ENCODE peak calls at places on chromosomes 1 and 21, in nine cellular contexts. D is endothelial cell of umbilical vein, R is A549, K is adrenal gland, W is esophagus squamous epithelium, I is body of pancreas, M is IMR-90, B is uterus, A is H1. Q is an unnamed sample.
A peak's percentile ranks its signal among the peaks of the same experiment; 100 is the strongest.

GRCh38 chr1:42282024-42282579 is 52.9 kb downstream of the FOXJ3 start:
- DNase-seq in D (no peak), R (no peak), K (no peak), W (no peak), I (no peak), M (peak; percentile 65), B (no peak), A (no peak), Q (peak; percentile 16)

GRCh38 chr1:211537253-211537652 is 41.7 kb downstream of the SLC30A1 start:
- DNase-seq in D (no peak), R (no peak), K (no peak), W (no peak), I (no peak), M (peak; percentile 35), B (no peak), A (no peak), Q (no peak)

GRCh38 chr1:175471039-175471800 is 272.2 kb downstream of the TNR start:
- DNase-seq in D (no peak), R (no peak), K (no peak), W (no peak), I (no peak), M (no peak), B (no peak), A (no peak), Q (peak; percentile 39)

GRCh38 chr1:187281085-187281484 is 452.3 kb downstream of the PLA2G4A start:
- DNase-seq in D (no peak), R (no peak), K (no peak), W (no peak), I (no peak), M (no peak), B (no peak), A (no peak), Q (no peak)

GRCh38 chr1:39960461-39960958 is 5.6 kb downstream of the MFSD2A start:
- DNase-seq in D (no peak), R (no peak), K (peak; percentile 16), W (peak; percentile 33), I (peak; percentile 40), M (no peak), B (no peak), A (no peak), Q (peak; percentile 91)

GRCh38 chr21:44722701-44723100 is 11.3 kb upstream of the TSPEAR start:
- DNase-seq in D (no peak), R (no peak), K (no peak), W (no peak), I (no peak), M (no peak), B (no peak), A (no peak), Q (no peak)

GRCh38 chr1:25554886-25555752 is 11.7 kb downstream of the LDLRAP1 start:
- DNase-seq in D (no peak), R (no peak), K (no peak), W (no peak), I (no peak), M (peak; percentile 29), B (no peak), A (no peak), Q (no peak)

GRCh38 chr1:39406533-39407478 is 84.6 kb upstream of the BMP8A start:
- DNase-seq in D (peak; percentile 37), R (no peak), K (no peak), W (no peak), I (peak; percentile 18), M (peak; percentile 70), B (no peak), A (no peak), Q (no peak)

GRCh38 chr1:159091547-159092397 is 15.2 kb upstream of the AIM2 start:
- DNase-seq in D (peak; percentile 64), R (no peak), K (no peak), W (no peak), I (no peak), M (peak; percentile 86), B (no peak), A (no peak), Q (no peak)

GRCh38 chr1:100811808-100812207 is 82.8 kb downstream of the EXTL2 start:
- DNase-seq in D (no peak), R (no peak), K (no peak), W (no peak), I (no peak), M (peak; percentile 51), B (no peak), A (no peak), Q (no peak)

GRCh38 chr21:40964691-40965090 is 117.7 kb upstream of the DSCAM start:
- DNase-seq in D (no peak), R (no peak), K (no peak), W (no peak), I (no peak), M (no peak), B (no peak), A (no peak), Q (no peak)

GRCh38 chr1:87154351-87154750 is 174.3 kb upstream of the LMO4 start:
- DNase-seq in D (no peak), R (no peak), K (no peak), W (no peak), I (no peak), M (no peak), B (no peak), A (no peak), Q (no peak)

GRCh38 chr1:185442065-185442464 is 125.0 kb upstream of the IVNS1ABP start:
- DNase-seq in D (no peak), R (no peak), K (no peak), W (no peak), I (no peak), M (peak; percentile 29), B (no peak), A (no peak), Q (no peak)
- H3K4me3 ChIP-seq in D (no peak overlapping the region), R (no peak overlapping the region), K (no peak overlapping the region), W (no peak overlapping the region), I (no peak overlapping the region), M (no peak overlapping the region), B (no peak overlapping the region), A (no peak overlapping the region), Q (no peak overlapping the region)

DNA sequence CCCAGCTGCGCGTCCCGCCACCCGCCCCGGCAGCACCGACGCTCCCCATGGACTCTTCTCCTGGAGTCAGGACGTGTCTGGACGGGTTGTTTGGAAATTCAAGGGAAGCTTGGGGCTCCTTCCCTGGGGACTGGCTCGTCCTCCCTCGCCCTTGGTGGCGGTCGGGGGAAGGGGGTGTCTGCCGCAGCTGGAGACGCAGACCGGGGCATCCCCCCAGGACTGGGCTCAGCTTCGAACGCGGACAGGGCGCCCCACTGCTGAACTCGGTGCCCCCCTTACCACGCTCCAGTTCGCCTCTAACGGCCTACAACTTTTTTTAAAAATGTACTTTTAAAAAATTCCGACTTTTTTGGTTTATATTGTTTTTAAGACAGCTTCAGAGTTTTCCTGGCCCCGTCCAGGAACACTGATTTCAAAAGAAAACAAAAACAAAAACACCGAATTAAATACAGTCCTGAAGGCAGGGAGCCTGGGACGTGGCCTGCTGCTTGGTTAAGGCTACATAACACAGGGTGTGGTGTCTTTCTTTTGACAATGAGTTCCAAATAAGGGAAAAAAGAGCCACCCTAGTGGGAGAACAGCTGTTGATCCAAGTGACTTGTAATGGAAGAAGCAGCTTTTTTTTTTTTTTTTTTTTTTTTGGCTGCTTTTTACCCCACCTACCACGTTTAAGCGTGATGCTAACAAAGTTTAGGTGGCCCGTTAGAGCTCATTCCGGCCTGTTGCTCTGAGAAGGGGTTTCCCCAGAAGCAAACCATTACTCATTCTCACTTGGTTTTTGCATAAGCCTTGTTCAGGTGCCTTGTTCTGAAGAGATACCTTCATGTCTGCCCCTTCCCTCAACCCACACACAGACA is 862 bp upstream of the DIPK1A start:
- DNase-seq in D (peak; percentile 9), R (peak; percentile 17), K (peak; percentile 26), W (no peak), I (peak; percentile 18), M (peak; percentile 38), B (peak; percentile 47), A (no peak), Q (peak; percentile 35)
- TF ChIP-seq POLR2A in D (no peak), R (no peak), K (no peak), W (no peak), I (no peak), M (no peak), B (peak; percentile 22), A (no peak), Q (no peak)

GRCh38 chr1:173475564-173476196 is 1.5 kb upstream of the PRDX6 start:
- DNase-seq in D (peak; percentile 27), R (no peak), K (peak; percentile 23), W (no peak), I (peak; percentile 24), M (peak; percentile 77), B (no peak), A (no peak), Q (no peak)

GRCh38 chr1:173476197-173476663 is 905 bp upstream of the PRDX6 start:
- DNase-seq in D (no peak), R (no peak), K (no peak), W (no peak), I (no peak), M (no peak), B (no peak), A (no peak), Q (no peak)

GRCh38 chr1:173474097-173474779 is 2.9 kb upstream of the PRDX6 start:
- DNase-seq in D (no peak), R (no peak), K (no peak), W (no peak), I (no peak), M (peak; percentile 7), B (no peak), A (no peak), Q (no peak)

GRCh38 chr1:173470608-173471007 is 6.5 kb upstream of the PRDX6 start:
- DNase-seq in D (no peak), R (no peak), K (no peak), W (no peak), I (no peak), M (no peak), B (no peak), A (no peak), Q (no peak)

DNA sequence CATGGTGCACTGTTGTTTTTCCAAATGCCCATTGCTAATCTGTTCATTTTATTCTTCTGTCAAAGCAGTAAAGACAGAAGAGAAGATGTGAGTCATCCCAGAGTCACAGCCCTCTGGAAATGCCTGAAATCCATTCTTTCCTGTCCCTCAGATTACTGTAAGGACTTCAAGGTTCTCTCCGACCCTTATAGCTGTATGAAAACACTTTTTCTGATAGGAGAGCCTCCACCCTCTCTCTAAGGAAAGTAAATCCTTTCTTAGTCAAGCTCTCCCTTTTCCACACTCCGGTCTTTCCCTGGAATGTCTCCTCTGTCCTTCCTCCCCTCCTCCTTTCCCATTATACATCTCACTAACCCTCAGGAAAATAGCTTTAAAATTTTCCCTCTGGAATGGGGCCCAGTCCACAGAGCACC is 3.5 kb upstream of the PRDX6 start:
- DNase-seq in D (peak; percentile 83), R (no peak), K (peak; percentile 54), W (no peak), I (no peak), M (peak; percentile 75), B (no peak), A (no peak), Q (no peak)
- TF ChIP-seq CTCF in D (no peak), R (no peak), K (no peak), W (no peak), I (no peak), M (no peak), B (no peak), A (no peak), Q (no peak)

DNA sequence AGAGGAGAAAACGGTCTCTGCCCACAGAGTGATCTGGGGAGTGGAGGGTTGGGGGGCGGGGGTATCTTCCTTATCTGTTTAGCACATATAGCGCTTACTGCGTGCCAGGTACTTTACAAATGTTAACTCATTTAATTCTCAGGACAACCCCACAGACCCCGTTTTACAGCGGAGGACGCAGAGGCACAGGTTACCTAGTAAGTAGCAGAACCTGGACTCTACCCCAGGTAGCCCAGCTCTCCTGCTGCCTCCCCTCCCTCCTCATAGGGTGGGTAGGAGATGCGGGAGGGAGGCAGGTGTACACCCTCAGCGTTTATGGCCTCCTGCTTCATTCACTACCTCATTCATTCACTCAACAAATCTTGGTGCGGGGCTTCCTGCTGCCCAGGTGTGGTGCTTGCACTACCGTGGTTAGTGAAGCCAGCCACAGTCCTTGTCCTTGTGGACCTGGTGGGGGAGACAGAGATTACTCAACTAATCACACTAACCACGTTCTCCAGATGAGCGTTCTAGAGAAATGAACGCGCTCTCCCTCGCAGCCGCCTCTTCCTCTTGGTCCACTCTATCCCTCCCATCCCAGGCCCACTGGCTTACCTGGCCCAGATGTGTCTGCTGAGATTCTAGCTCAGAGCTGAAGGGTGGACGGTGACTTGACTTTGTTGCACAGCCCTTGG is 102.0 kb downstream of the IER5 start:
- DNase-seq in D (no peak), R (no peak), K (no peak), W (no peak), I (peak; percentile 22), M (no peak), B (no peak), A (no peak), Q (peak; percentile 72)
- H3K4me3 ChIP-seq in D (no peak overlapping the region), R (peak overlapping the region; percentile 33), K (no peak overlapping the region), W (peak overlapping the region; percentile 51), I (no peak overlapping the region), M (no peak overlapping the region), B (no peak overlapping the region), A (no peak overlapping the region), Q (no peak overlapping the region)

Q was measured in lower leg skin.